ENCODE peak calls at places on chromosomes 4 and X, in five cellular contexts. O, I, V, X and G are unnamed samples.

GRCh38 chr4:185280608-185281007 is 71.2 kb downstream of the SNX25 start:
- DNase-seq in V (no peak), X (no peak), I (no peak), O (no peak), G (no peak)

GRCh38 chr4:100017627-100018310 is 67.7 kb upstream of the H2AZ1 start:
- DNase-seq in X (no peak), V (no peak), O (no peak), I (no peak), G (no peak)

GRCh38 chr4:115596265-115597001 is 483.0 kb upstream of the NDST4 start:
- DNase-seq in X (no peak), V (no peak), I (no peak), O (no peak), G (no peak)

GRCh38 chr4:125243835-125244397 is 70.8 kb upstream of the FAT4 start:
- DNase-seq in I (no peak), X (no peak), O (no peak), V (peak), G (no peak)

GRCh38 chr4:47837582-47838294 is at the start of gene CORIN:
- DNase-seq in O (peak), V (no peak), X (no peak), I (no peak), G (no peak)

GRCh38 chr4:57425610-57426009 is 315.4 kb upstream of the IGFBP7 start:
- DNase-seq in V (no peak), X (no peak), I (no peak), O (no peak), G (no peak)

GRCh38 chr4:171130126-171130801 is 682.9 kb upstream of the GALNTL6 start:
- DNase-seq in I (no peak), X (no peak), O (no peak), V (no peak), G (no peak)

GRCh38 chrX:143934542-143934941 is 50.7 kb downstream of the UBE2NL start:
- DNase-seq in O (no peak), V (no peak), X (no peak), I (no peak), G (no peak)

GRCh38 chrX:125622899-125623298 is 303.2 kb downstream of the TEX13C start:
- DNase-seq in O (no peak), X (no peak), I (peak), V (no peak), G (no peak)

GRCh38 chrX:74371399-74371798 is 49.9 kb upstream of the SLC16A2 start:
- DNase-seq in X (no peak), I (no peak), O (no peak), V (peak), G (no peak)

GRCh38 chr4:39682133-39682532 is 15.8 kb upstream of the UBE2K start:
- DNase-seq in V (no peak), O (no peak), I (no peak), X (no peak), G (no peak)

GRCh38 chr4:13535708-13536361 is 8.5 kb downstream of the NKX3-2 start:
- DNase-seq in O (no peak), I (peak), V (no peak), X (no peak), G (no peak)

GRCh38 chr4:138658518-138658917 is 357.1 kb upstream of the NOCT start:
- DNase-seq in X (no peak), V (no peak), I (no peak), O (no peak), G (no peak)

GRCh38 chrX:123884809-123885408 is 25.1 kb downstream of the XIAP start:
- DNase-seq in V (peak), I (peak), X (no peak), O (no peak), G (no peak)

GRCh38 chr4:8231551-8232049 is 32.5 kb downstream of the SH3TC1 start:
- DNase-seq in I (no peak), X (no peak), O (no peak), V (no peak), G (no peak)

GRCh38 chr4:6491235-6491634 is 18.8 kb upstream of the PPP2R2C start:
- DNase-seq in I (no peak), O (no peak), X (no peak), V (no peak), G (no peak)

GRCh38 chrX:110050885-110051284 is 48.0 kb downstream of the TMEM164 start:
- DNase-seq in O (no peak), V (no peak), X (no peak), I (no peak), G (no peak)

GRCh38 chr4:48360285-48360965 is 19.1 kb downstream of the SLAIN2 start:
- DNase-seq in O (no peak), V (peak), X (no peak), I (no peak), G (no peak)

GRCh38 chr4:151921811-151922210 is 161.0 kb upstream of the GATB start:
- DNase-seq in V (no peak), O (no peak), X (no peak), I (no peak), G (no peak)

GRCh38 chr4:151879705-151880104 is 118.9 kb upstream of the GATB start:
- DNase-seq in I (no peak), O (no peak), X (no peak), V (no peak), G (no peak)

GRCh38 chrX:16552546-16552945 is 97.4 kb upstream of the S100G start:
- DNase-seq in I (no peak), X (no peak), V (peak), O (no peak), G (no peak)

GRCh38 chrX:12480956-12481355 is 310.3 kb upstream of the PRPS2 start:
- DNase-seq in I (no peak), V (no peak), O (no peak), X (no peak), G (no peak)

GRCh38 chrX:14675500-14675899 is 146.2 kb downstream of the GLRA2 start:
- DNase-seq in O (no peak), V (no peak), I (no peak), X (no peak), G (no peak)

GRCh38 chrX:150436200-150436599 is 73.1 kb downstream of the MAMLD1 start:
- DNase-seq in I (no peak), O (no peak), V (no peak), X (no peak), G (no peak)

GRCh38 chr4:138553001-138553845 is 311.1 kb upstream of the SLC7A11 start:
- DNase-seq in X (no peak), V (no peak), I (no peak), O (no peak), G (peak)

GRCh38 chrX:18173494-18174180 is 47.0 kb downstream of the BEND2 start:
- DNase-seq in I (peak), X (no peak), V (no peak), O (no peak), G (no peak)

GRCh38 chr4:140266958-140267568 is 106.4 kb upstream of the SCOC start:
- DNase-seq in X (no peak), O (no peak), V (peak), I (no peak), G (no peak)

GRCh38 chrX:97984641-97985040 is 1100.9 kb downstream of the RPA4 start:
- DNase-seq in O (no peak), I (no peak), X (no peak), V (no peak), G (no peak)

GRCh38 chrX:30791296-30792278 is 97.5 kb downstream of the TAB3 start:
- DNase-seq in V (no peak), X (no peak), O (no peak), I (no peak), G (no peak)

GRCh38 chrX:112839856-112840255 is 775 bp downstream of the AMOT start:
- DNase-seq in V (no peak), X (no peak), O (no peak), I (no peak), G (no peak)

GRCh38 chrX:112844250-112844649 is 3.6 kb upstream of the AMOT start:
- DNase-seq in O (no peak), X (no peak), V (no peak), I (no peak), G (no peak)

GRCh38 chrX:112840382-112841113 is at the start of gene AMOT:
- DNase-seq in I (peak), O (peak), X (peak), V (peak), G (no peak)

GRCh38 chrX:112841114-112841819 is 636 bp upstream of the AMOT start:
- DNase-seq in X (peak), I (peak), V (peak), O (peak), G (no peak)

GRCh38 chrX:112841820-112842157 is 1.2 kb upstream of the AMOT start:
- DNase-seq in O (no peak), I (no peak), V (no peak), X (no peak), G (no peak)
- H3K4me3 ChIP-seq in O (peak), I (no peak), V (no peak), X (peak), G (peak)

GRCh38 chr4:61200991-61201526 is 933 bp downstream of the ADGRL3 start:
- DNase-seq in V (peak), O (no peak), I (no peak), X (no peak), G (no peak)
- H3K27ac ChIP-seq in V (no peak), O (no peak), I (no peak), X (peak), G (no peak)

GRCh38 chr4:38615847-38616246 is 48.2 kb upstream of the KLF3 start:
- DNase-seq in V (no peak), X (no peak), O (no peak), I (no peak), G (no peak)
- H3K4me3 ChIP-seq in V (no peak), X (no peak), O (no peak), I (no peak), G (no peak)

GRCh38 chr4:153248641-153249198 is 44.5 kb downstream of the TRIM2 start:
- DNase-seq in X (no peak), O (no peak), I (no peak), V (no peak), G (no peak)

GRCh38 chr4:153246446-153247115 is 42.3 kb downstream of the TRIM2 start:
- DNase-seq in O (no peak), V (no peak), I (no peak), X (no peak), G (no peak)

GRCh38 chr4:153245775-153246174 is 41.5 kb downstream of the TRIM2 start:
- DNase-seq in X (no peak), O (no peak), I (no peak), V (no peak), G (no peak)

GRCh38 chr4:153244969-153245368 is 40.7 kb downstream of the TRIM2 start:
- DNase-seq in I (no peak), O (no peak), X (no peak), V (no peak), G (no peak)

DNA sequence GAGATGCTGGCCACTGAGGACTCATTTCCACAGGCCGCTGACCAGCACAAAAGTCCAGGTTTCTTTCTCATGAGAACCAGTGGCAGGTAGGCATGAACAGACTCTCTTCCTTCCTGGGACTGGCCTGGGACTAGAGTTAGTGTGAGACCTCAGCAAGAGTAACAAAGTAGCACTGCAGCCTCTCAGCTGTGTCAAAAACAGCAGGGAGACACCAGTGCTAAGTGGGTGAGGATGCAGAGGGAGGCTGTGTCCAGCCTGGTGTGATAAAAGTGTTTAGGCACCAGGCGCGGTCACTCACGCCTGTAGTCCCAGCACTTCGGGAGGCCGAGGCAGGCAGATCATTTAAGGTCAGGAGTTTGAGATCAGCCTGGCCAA is 42.9 kb downstream of the TRIM2 start:
- DNase-seq in O (no peak), I (no peak), X (no peak), V (no peak), G (no peak)
- H3K27ac ChIP-seq in O (no peak), I (no peak), X (no peak), V (no peak), G (no peak)

DNA sequence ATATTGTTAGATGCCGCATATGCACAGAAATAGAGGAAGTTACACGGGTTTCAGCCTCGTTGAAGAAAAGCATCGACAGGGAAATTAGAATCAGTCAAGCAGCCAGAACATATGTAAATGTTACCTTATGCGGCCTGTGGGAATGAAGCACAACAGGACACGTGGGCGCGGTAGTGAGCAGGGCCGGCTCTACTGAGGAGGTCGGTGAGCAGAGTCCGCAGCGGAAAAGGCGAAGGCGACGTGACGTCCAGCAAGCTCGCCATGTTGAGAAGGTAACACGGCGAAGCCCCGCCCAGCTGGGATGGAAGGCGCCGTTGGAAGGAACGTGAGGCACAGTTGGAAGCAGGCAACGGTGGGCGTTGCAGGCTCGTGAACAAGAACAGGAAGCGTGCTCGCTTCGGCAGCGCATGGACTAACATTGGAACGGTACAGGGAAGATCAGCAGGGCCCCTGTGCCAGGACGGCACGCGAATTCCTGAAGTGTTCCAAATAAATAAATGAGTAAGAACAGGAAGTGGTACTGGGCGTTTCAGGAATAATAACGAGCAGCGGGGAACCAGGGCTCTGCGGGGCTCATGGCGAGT is 54.6 kb downstream of the MTNR1A start:
- DNase-seq in O (no peak), V (no peak), X (no peak), I (peak), G (peak)
- H3K4me3 ChIP-seq in O (no peak), V (no peak), X (no peak), I (peak), G (peak)

DNA sequence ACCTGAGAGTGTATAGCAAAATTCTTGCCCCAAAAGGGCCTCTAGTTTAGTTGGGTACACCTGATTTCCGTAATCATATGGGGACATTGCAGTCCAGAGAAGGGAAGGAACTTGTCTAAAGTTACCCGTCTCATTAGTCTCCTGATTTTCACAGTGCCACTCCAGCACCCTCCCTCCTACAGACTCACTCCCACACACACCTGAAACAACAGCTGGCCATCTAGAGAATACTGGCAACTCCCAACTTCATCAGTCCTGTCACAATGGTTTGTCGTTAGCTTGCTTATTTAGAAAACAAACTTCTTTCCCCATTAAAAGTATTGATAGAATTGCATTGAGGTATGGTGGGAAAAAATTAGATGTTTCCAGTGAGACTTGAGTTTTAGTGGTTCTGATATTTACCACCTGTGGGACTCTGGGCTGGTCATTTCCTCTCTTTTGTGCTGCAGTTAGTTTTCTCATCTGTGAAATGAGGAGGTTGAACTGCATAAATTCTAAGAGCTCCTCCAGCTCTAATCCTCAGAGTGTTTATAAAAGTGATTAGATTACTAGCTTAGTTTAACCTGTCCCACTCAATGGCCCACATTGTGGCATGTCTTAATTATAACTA is 1.7 kb downstream of the IL13RA1 start:
- DNase-seq in X (no peak), O (no peak), V (no peak), I (no peak), G (no peak)
- H3K27ac ChIP-seq in X (peak), O (peak), V (no peak), I (no peak), G (no peak)

DNA sequence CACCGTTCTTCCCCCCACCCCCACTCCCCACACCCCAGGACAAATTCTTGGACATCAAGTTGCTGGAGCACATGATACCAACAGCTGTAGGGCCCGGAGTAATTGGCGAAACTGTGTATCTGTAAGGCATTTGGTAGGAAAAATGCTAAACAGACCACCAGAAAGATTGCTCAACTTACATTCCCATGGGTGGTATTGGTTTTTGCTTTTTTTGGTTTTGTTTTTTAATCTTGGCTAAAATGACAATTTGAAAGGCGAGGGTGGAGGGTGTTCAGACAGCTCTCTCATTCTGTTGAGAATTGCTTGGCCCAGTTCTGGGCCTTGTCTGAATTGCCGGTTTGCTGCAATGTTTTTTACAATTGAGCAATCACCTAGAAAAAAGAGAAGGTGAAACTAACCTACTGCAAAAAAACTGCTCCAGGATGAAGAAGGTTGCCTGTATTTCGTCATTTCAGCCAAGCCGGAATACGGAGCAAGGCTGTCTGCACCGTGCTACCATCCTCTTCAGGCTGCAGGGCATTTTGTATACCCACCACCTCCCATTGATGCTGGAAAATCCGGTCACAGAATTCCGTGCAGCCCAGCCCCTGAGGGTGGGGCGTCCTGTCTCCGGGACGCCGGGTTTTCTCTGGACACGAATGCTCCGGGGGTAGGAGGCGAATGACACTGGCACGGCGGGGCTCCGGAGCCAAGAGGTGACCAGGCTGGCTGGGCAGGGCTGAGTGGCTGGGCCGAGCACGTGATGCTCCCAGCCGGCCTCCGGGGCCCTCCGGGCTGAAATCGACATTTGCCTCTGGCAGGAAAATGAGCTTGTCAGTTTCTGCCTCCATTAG is at the start of gene CLCN4:
- DNase-seq in X (no peak), V (peak), O (peak), I (no peak), G (no peak)
- H3K4me3 ChIP-seq in X (peak), V (peak), O (peak), I (no peak), G (no peak)

DNA sequence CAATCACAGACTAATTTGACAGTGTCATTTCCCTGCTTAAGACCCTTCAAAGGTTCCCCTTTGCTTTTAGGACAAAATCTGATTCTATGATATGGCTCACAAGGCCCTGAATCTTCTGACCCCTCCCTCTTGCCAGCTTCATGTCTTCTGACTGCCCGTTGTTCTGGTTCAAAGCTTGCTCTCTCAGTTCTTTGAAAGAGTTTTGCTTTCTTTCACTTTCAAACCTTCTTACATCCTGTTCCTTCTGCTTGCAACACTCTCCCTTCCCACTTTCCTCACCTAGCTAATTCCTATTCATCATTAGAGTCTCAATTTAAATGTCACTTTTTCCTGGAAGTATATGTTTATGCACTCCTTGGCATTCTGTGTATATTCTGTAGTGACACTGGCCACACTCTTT is 299.2 kb downstream of the IDS start:
- DNase-seq in I (no peak), X (no peak), O (no peak), V (no peak), G (no peak)
- H3K27ac ChIP-seq in I (no peak), X (no peak), O (no peak), V (no peak), G (no peak)